ENCODE peak calls at places on chromosomes 7 and 10, in five cellular contexts. C, Y, K, E and L are unnamed samples.

GRCh38 chr10:35422236-35422635 is 85.9 kb downstream of the CCNY start:
- DNase-seq in C (no peak), Y (peak; percentile 27), K (peak; percentile 91), E (no peak), L (no peak)

GRCh38 chr7:20508109-20508508 is 107.4 kb upstream of the ABCB5 start:
- DNase-seq in C (no peak), Y (no peak), K (no peak), E (no peak), L (no peak)

GRCh38 chr7:34453150-34453549 is 204.9 kb upstream of the NPSR1 start:
- DNase-seq in C (no peak), Y (peak; percentile 1), K (peak; percentile 71), E (no peak), L (no peak)

GRCh38 chr7:21572331-21572730 is 29.5 kb downstream of the DNAH11 start:
- DNase-seq in C (no peak), Y (no peak), K (no peak), E (no peak), L (no peak)

GRCh38 chr7:135684134-135684533 is 21.8 kb downstream of the STMP1 start:
- DNase-seq in C (no peak), Y (peak; percentile 49), K (no peak), E (no peak), L (no peak)

GRCh38 chr10:91367127-91367531 is 43.0 kb upstream of the HECTD2 start:
- DNase-seq in C (no peak), Y (peak; percentile 31), K (no peak), E (no peak), L (no peak)

GRCh38 chr10:90087197-90088007 is 386.0 kb downstream of the KIF20B start:
- DNase-seq in C (no peak), Y (peak; percentile 7), K (no peak), E (no peak), L (no peak)

GRCh38 chr7:99476107-99476506 is 3.4 kb downstream of the ZNF789 start:
- DNase-seq in C (no peak), Y (no peak), K (no peak), E (no peak), L (no peak)

GRCh38 chr10:43214071-43214955 is 52.6 kb downstream of the RASGEF1A start:
- DNase-seq in C (no peak), Y (peak; percentile 27), K (no peak), E (no peak), L (no peak)

GRCh38 chr10:58886390-58886789 is 290.1 kb upstream of the PHYHIPL start:
- DNase-seq in C (no peak), Y (no peak), K (no peak), E (no peak), L (no peak)

GRCh38 chr10:12980080-12980656 is 21.3 kb downstream of the CCDC3 start:
- DNase-seq in C (no peak), Y (no peak), K (no peak), E (no peak), L (no peak)

GRCh38 chr7:158191671-158192070 is 396.0 kb downstream of the PTPRN2 start:
- DNase-seq in C (no peak), Y (no peak), K (no peak), E (no peak), L (no peak)

GRCh38 chr10:68303849-68304412 is 27.9 kb upstream of the HNRNPH3 start:
- DNase-seq in C (no peak), Y (no peak), K (no peak), E (no peak), L (no peak)

GRCh38 chr10:104328916-104329710 is 9.2 kb downstream of the ITPRIP start:
- DNase-seq in C (peak; percentile 65), Y (peak; percentile 97), K (peak; percentile 86), E (no peak), L (peak; percentile 79)

GRCh38 chr7:152970481-152970880 is 210.9 kb downstream of the ACTR3B start:
- DNase-seq in C (no peak), Y (no peak), K (no peak), E (no peak), L (no peak)

GRCh38 chr7:28020302-28020940 is 160.2 kb downstream of the JAZF1 start:
- DNase-seq in C (peak; percentile 47), Y (peak; percentile 77), K (peak; percentile 80), E (peak; percentile 75), L (peak; percentile 76)

GRCh38 chr10:100333106-100333505 is 3.1 kb upstream of the PKD2L1 start:
- DNase-seq in C (no peak), Y (no peak), K (no peak), E (no peak), L (no peak)

GRCh38 chr10:91340613-91341362 is 69.4 kb upstream of the HECTD2 start:
- DNase-seq in C (no peak), Y (peak; percentile 94), K (peak; percentile 94), E (no peak), L (no peak)

GRCh38 chr7:94509879-94510581 is 421 bp downstream of the CASD1 start:
- DNase-seq in C (peak; percentile 45), Y (peak; percentile 53), K (peak; percentile 69), E (peak; percentile 91), L (peak; percentile 68)

GRCh38 chr7:26360606-26361005 is 68.9 kb downstream of the SNX10 start:
- DNase-seq in C (no peak), Y (no peak), K (no peak), E (no peak), L (no peak)

GRCh38 chr10:29183304-29183918 is 105.5 kb upstream of the LYZL1 start:
- DNase-seq in C (no peak), Y (no peak), K (no peak), E (no peak), L (no peak)

GRCh38 chr7:131505636-131506557 is 50.5 kb downstream of the PODXL start:
- DNase-seq in C (no peak), Y (no peak), K (no peak), E (no peak), L (no peak)
- TF ChIP-seq POLR2A in C (no peak), Y (no peak), K (no peak), E (no peak), L (no peak)

GRCh38 chr10:71844695-71845094 is 6.4 kb downstream of the PSAP start:
- DNase-seq in C (no peak), Y (no peak), K (no peak), E (no peak), L (no peak)
- H3K4me1 ChIP-seq in C (peaks cover 16% of the 10 kb centered on the region), Y (peaks cover 12% of the 10 kb centered on the region), K (peaks cover 23% of the 10 kb centered on the region), E (peaks cover 17% of the 10 kb centered on the region), L (peaks cover 12% of the 10 kb centered on the region)

DNA sequence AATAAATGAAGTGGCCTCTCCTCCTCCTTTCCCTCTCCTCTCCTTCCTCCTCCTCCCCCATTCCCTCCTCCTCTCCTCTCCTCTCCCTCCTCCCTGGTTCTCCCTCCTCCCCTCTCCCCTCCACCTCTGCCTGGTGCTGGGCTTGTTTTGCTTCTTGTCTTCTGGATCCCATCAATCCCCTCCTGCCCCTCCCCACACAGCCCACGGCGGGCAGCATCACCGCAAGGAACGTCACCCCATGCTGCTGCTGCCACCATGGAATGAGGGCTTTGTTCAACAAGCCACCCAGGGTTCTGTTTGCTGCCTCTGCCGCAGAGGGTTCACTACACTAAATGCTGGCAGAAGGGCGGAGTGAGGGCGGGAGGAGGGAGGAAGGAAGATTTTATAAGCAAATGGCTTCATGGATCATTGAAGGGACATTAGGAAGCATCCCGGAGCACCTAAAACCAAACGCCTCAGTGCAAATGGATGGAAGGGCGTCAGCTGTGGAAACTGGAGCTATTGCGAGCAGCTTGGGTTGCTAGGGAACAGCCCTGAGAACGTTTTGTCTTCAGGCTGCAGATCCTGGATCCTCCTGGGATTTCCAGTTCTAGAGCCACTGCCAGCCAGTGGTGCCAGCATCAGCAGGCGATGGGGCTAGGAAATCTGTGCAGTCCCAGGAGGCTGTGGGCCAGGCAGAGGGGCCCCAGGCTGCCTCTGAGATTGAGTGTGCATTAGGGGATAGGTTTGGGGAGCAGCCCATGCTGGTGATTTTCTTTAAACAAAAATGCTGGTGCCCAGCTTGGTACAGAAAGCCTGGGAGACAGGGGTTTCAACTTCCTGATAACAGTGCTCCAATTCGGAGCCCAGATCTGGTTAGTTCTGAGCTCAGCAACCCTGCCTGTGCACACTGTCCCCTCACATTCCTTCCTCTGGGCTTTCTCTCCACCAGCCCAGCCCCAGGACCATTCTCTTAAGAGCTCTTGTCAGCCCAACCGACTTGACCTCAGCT is 379.5 kb upstream of the ZMIZ1 start:
- DNase-seq in C (no peak), Y (no peak), K (no peak), E (no peak), L (no peak)
- H3K27ac ChIP-seq in C (no peak overlapping the region), Y (no peak overlapping the region), K (no peak overlapping the region), E (no peak overlapping the region), L (no peak overlapping the region)

GRCh38 chr7:2022021-2022409 is 210.7 kb downstream of the MAD1L1 start:
- DNase-seq in C (no peak), Y (no peak), K (no peak), E (no peak), L (no peak)

GRCh38 chr7:2017914-2018785 is 214.6 kb downstream of the MAD1L1 start:
- DNase-seq in C (no peak), Y (no peak), K (no peak), E (peak; percentile 69), L (no peak)

GRCh38 chr7:2017483-2017891 is 215.3 kb downstream of the MAD1L1 start:
- DNase-seq in C (no peak), Y (no peak), K (no peak), E (no peak), L (no peak)

GRCh38 chr7:2018786-2019692 is 213.7 kb downstream of the MAD1L1 start:
- DNase-seq in C (no peak), Y (peak; percentile 82), K (peak; percentile 37), E (peak; percentile 96), L (no peak)

DNA sequence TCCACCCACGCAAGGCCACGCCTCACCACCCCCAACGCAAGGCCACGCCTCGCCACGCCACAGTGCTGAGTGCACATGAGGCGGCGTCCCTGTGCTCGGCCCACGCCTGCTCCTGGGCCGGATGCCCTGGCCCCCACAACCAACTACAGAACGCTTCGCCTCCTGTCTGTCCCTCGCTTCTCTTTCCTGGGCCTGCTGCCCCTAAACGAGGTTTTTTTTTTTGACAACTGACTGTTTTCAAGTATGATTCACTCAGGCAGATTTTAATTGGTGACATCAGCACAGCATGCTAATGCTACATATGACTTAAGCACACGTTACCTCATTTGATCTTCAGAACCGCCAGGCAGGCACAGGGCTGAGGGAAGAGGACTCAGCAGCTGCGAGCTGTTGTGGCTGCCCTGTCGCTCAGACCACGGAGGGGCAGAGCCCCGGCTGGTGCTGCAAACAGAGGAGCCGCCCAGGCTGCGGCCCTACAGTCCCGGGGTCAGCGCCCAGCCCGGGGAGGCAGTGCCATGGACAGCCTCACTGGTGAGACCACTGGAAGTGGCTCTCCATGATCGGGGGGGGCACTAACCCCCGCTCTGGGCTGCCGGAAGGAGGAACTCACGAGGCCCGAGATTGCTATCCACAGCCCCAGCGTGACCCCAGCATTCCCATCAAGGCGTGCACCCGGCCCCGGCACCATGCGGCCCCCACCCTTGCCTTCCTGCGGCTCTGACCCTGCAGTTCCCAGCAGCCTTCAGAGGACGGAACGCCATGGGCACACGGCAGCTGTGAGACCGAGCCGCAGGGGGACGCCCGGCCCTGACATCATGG is 212.8 kb downstream of the MAD1L1 start:
- DNase-seq in C (no peak), Y (peak; percentile 97), K (peak; percentile 38), E (peak; percentile 74), L (no peak)
- TF ChIP-seq POLR2A in C (no peak), Y (peak; percentile 71), K (no peak), E (peak; percentile 75), L (no peak)

GRCh38 chr7:126930166-126930565 is 322.6 kb downstream of the GRM8 start:
- DNase-seq in C (no peak), Y (no peak), K (no peak), E (no peak), L (no peak)

DNA sequence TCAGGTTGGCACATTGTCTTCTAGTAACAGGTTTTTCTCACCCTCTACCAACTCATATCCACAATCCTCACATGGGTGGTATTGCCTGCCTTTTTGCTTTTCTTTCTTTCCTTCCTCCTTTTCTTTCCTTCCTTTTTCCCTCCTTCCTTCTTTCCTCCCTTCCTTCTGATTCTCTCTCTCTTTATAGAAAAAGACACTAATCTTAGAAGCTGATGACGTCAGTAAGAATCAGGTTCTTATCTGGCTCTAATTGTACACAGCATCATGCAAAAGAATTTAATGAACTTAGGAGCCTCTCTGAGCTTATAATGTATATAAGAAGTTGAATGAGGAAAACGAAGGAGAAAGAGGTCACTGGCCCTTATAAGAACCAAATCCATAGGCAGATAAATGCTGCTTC is 328.3 kb downstream of the GRM8 start:
- DNase-seq in C (no peak), Y (no peak), K (no peak), E (no peak), L (no peak)
- H3K4me1 ChIP-seq in C (no peaks in the 10 kb centered on the region), Y (no peaks in the 10 kb centered on the region), K (no peaks in the 10 kb centered on the region), E (no peaks in the 10 kb centered on the region), L (no peaks in the 10 kb centered on the region)